ENCODE peak calls at places on chromosome 18, in four cellular contexts. N, K, O and P are unnamed samples.

GRCh38 chr18:22515250-22515649 is 97.5 kb upstream of the CTAGE1 start:
- DNase-seq in N (no peak), K (no peak), O (no peak), P (no peak)

GRCh38 chr18:286515-287310 is 18.9 kb upstream of the THOC1 start:
- DNase-seq in N (no peak), K (no peak), O (peak; percentile 21), P (peak; percentile 67)

GRCh38 chr18:47970664-47971523 is 40.4 kb upstream of the SMAD2 start:
- DNase-seq in K (no peak), N (no peak), O (no peak), P (no peak)

GRCh38 chr18:78900938-78901909 is 78.4 kb upstream of the SALL3 start:
- DNase-seq in N (peak; percentile 54), K (no peak), O (no peak), P (no peak)

GRCh38 chr18:31658670-31659573 is 25.5 kb downstream of the B4GALT6 start:
- DNase-seq in O (no peak), N (no peak), K (no peak), P (no peak)

GRCh38 chr18:45837283-45838070 is 12.0 kb downstream of the SIGLEC15 start:
- DNase-seq in N (peak; percentile 89), O (peak; percentile 82), K (peak; percentile 60), P (peak; percentile 64)

GRCh38 chr18:23963443-23964185 is 50.9 kb upstream of the TTC39C start:
- DNase-seq in O (no peak), K (no peak), N (no peak), P (no peak)

GRCh38 chr18:70221156-70221910 is 15.8 kb upstream of the RTTN start:
- DNase-seq in K (no peak), O (no peak), N (no peak), P (no peak)

GRCh38 chr18:31101148-31102019 is 837 bp downstream of the DSC2 start:
- DNase-seq in K (peak; percentile 75), N (peak; percentile 91), O (peak; percentile 33), P (no peak)

GRCh38 chr18:60259052-60259681 is 113.4 kb downstream of the MC4R start:
- DNase-seq in K (no peak), N (no peak), O (no peak), P (no peak)

GRCh38 chr18:48203961-48204666 is 205.1 kb downstream of the ZBTB7C start:
- DNase-seq in N (no peak), O (no peak), K (peak; percentile 35), P (no peak)

GRCh38 chr18:79927597-79928562 is 23.6 kb downstream of the SLC66A2 start:
- DNase-seq in N (peak; percentile 53), O (no peak), K (peak; percentile 16), P (no peak)

GRCh38 chr18:52499646-52500045 is 159.6 kb downstream of the DCC start:
- DNase-seq in O (no peak), N (no peak), K (no peak), P (no peak)

GRCh38 chr18:2903006-2903405 is 56.2 kb downstream of the EMILIN2 start:
- DNase-seq in O (peak; percentile 36), K (no peak), N (no peak), P (peak; percentile 19)

GRCh38 chr18:54003195-54003594 is 221.3 kb downstream of the MBD2 start:
- DNase-seq in N (no peak), K (no peak), O (no peak), P (no peak)

GRCh38 chr18:21052385-21052784 is 59.2 kb downstream of the ROCK1 start:
- DNase-seq in K (no peak), N (no peak), O (no peak), P (no peak)

GRCh38 chr18:39692367-39693011 is 2126.9 kb upstream of the CELF4 start:
- DNase-seq in K (no peak), N (no peak), O (no peak), P (no peak)

GRCh38 chr18:27991391-27991790 is 185.5 kb downstream of the CDH2 start:
- DNase-seq in O (no peak), N (no peak), K (no peak), P (no peak)

GRCh38 chr18:35910327-35910726 is 62.2 kb upstream of the RMP24 start:
- DNase-seq in N (no peak), O (no peak), K (no peak), P (no peak)

GRCh38 chr18:21760321-21760720 is 19.7 kb downstream of the MIB1 start:
- DNase-seq in N (no peak), O (no peak), K (no peak), P (no peak)

GRCh38 chr18:71849407-71849806 is 694.7 kb downstream of the CBLN2 start:
- DNase-seq in O (no peak), K (no peak), N (no peak), P (no peak)

GRCh38 chr18:60684843-60685513 is 312.4 kb upstream of the MC4R start:
- DNase-seq in O (peak; percentile 34), N (no peak), K (no peak), P (peak; percentile 57)

GRCh38 chr18:63309422-63309821 is 10.1 kb downstream of the BCL2 start:
- DNase-seq in N (no peak), K (no peak), O (no peak), P (no peak)
- TF ChIP-seq POLR2AphosphoS5 in N (peak; percentile 45), K (no peak), O (no peak), P (no peak)

GRCh38 chr18:77071711-77072292 is 60.8 kb downstream of the MBP start:
- DNase-seq in K (peak; percentile 44), O (no peak), N (no peak), P (peak; percentile 90)
- TF ChIP-seq POLR2AphosphoS5 in K (no peak), O (no peak), N (peak; percentile 36), P (peak; percentile 73)

GRCh38 chr18:50396005-50396404 is 21.2 kb downstream of the SKA1 start:
- DNase-seq in N (no peak), K (no peak), O (no peak), P (no peak)
- TF ChIP-seq POLR2AphosphoS5 in N (no peak), K (no peak), O (no peak), P (no peak)

GRCh38 chr18:10500038-10500437 is 25.8 kb upstream of the NAPG start:
- DNase-seq in K (no peak), O (no peak), N (no peak), P (no peak)

GRCh38 chr18:10508546-10508945 is 17.3 kb upstream of the NAPG start:
- DNase-seq in K (no peak), O (no peak), N (no peak), P (no peak)

GRCh38 chr18:10499230-10499629 is 26.6 kb upstream of the NAPG start:
- DNase-seq in N (no peak), K (no peak), O (no peak), P (no peak)

DNA sequence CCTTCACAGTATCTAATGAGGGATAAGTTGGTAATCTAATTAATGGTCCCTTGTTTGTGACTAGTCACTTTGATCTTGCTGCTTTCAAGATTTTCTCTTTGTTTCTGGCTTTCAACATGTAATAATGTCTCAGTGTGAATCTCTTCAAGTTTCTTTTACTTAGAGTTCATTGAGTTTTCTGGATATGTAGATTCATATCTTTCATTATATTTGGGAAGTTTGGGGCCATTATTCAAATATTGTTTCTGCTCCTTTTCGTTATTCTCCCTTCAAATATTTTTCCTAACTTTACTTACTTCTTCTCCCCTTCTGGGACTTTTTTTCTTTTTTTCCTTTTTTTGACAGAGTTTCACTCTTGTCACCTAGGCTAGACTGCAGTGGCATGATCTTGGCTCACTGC is 21.1 kb upstream of the NAPG start:
- DNase-seq in K (no peak), O (no peak), N (no peak), P (no peak)
- TF ChIP-seq POLR2AphosphoS5 in K (no peak), O (no peak), N (no peak), P (no peak)

DNA sequence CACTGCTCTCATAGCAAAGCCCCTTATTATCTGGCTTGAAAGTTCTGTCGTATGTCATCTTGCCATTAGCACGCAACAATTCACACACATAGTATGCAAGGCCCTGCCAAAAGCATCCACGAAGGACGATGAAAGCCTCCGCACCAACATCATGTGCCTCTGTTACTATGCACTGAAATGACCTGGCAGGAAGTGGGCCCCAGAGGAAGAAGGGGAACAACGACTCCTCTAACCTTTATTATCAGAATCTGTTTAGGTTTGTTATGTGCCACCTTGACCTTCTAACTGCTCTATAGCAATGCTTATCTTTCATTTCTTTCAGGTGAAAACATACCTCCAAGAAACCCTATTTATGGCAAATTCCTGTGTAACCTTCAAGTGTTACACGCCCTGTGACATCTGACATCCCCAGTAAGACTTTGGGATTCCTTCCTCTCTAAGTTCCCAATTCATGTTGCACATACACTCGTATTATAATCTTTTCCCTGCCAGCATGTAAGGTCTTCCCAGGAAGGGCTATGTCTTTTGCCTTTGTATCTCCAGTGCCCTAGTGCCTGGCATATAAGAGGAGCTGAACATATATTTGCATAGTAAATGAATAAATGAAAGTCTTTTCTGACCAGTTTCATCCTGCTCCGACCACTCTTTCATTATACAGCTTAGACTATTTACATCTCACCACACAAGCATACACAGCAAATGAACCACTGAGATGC is 7.0 kb upstream of the NDUFV2 start:
- DNase-seq in N (no peak), K (no peak), O (no peak), P (no peak)
- TF ChIP-seq POLR2AphosphoS5 in N (peak; percentile 39), K (peak; percentile 22), O (no peak), P (no peak)